ENCODE peak calls at places on chromosomes 16 and 17, in five cellular contexts. K, I, C, P and L are unnamed samples.

GRCh38 chr17:76204277-76204676 is 36.0 kb downstream of the RNF157 start:
- DNase-seq in C (no peak), I (no peak), K (no peak), P (no peak), L (no peak)

GRCh38 chr17:48542956-48543853 is 1.7 kb downstream of the HOXB2 start:
- DNase-seq in I (peak), K (peak), P (no peak), C (peak), L (no peak)

GRCh38 chr17:81162491-81162890 is 2.8 kb upstream of the PVALEF start:
- DNase-seq in C (no peak), K (peak), I (no peak), P (peak), L (no peak)

GRCh38 chr16:31128711-31129567 is 6.6 kb downstream of the PRSS8 start:
- DNase-seq in P (peak), C (no peak), K (peak), I (no peak), L (peak)

GRCh38 chr17:72518810-72519597 is 398.2 kb downstream of the SOX9 start:
- DNase-seq in C (no peak), P (no peak), I (no peak), K (no peak), L (peak)

GRCh38 chr17:64281962-64282752 is 19.1 kb upstream of the TEX2 start:
- DNase-seq in P (peak), C (peak), K (no peak), I (peak), L (peak)

GRCh38 chr17:20156196-20157077 is 147.3 kb downstream of the SPECC1 start:
- DNase-seq in P (peak), C (peak), I (no peak), K (peak), L (peak)

GRCh38 chr17:39239640-39240314 is 14.0 kb upstream of the STAC2 start:
- DNase-seq in I (no peak), P (peak), C (peak), K (peak), L (no peak)

GRCh38 chr17:43784628-43785101 is 4.4 kb downstream of the CFAP97D1 start:
- DNase-seq in I (no peak), K (no peak), C (no peak), P (no peak), L (no peak)

GRCh38 chr16:30619643-30620042 is 9.5 kb upstream of the ZNF689 start:
- DNase-seq in C (no peak), P (no peak), I (no peak), K (no peak), L (no peak)

GRCh38 chr17:48004973-48005372 is 32.6 kb downstream of the COPZ2 start:
- DNase-seq in P (no peak), C (no peak), K (no peak), I (no peak), L (no peak)

GRCh38 chr16:84720180-84720579 is 20.4 kb downstream of the USP10 start:
- DNase-seq in I (no peak), P (no peak), C (no peak), K (no peak), L (no peak)

GRCh38 chr17:48577946-48578615 is at the start of gene HOXB4:
- DNase-seq in P (peak), C (peak), K (peak), I (peak), L (peak)

GRCh38 chr17:7407033-7407432 is 612 bp upstream of the NLGN2 start:
- DNase-seq in C (no peak), P (no peak), I (no peak), K (no peak), L (no peak)

GRCh38 chr16:21161211-21161610 is 2.7 kb downstream of the LDAF1 start:
- DNase-seq in C (no peak), K (no peak), I (no peak), P (no peak), L (no peak)

GRCh38 chr17:78923660-78924453 is 1.3 kb downstream of the TIMP2 start:
- DNase-seq in I (peak), P (peak), C (peak), K (peak), L (peak)

GRCh38 chr16:4215106-4215505 is 26.8 kb downstream of the SRL start:
- DNase-seq in K (no peak), C (no peak), P (no peak), I (no peak), L (no peak)

GRCh38 chr17:4734857-4735475 is 3.7 kb downstream of the MED11 start:
- DNase-seq in K (no peak), C (no peak), P (peak), I (no peak), L (no peak)
- H3K27ac ChIP-seq in K (peak), C (no peak), P (no peak), I (peak), L (peak)

GRCh38 chr16:73063284-73063733 is 15.4 kb upstream of the ZFHX3 start:
- DNase-seq in K (no peak), P (no peak), C (no peak), I (no peak), L (no peak)

GRCh38 chr16:73064996-73065349 is 17.0 kb upstream of the ZFHX3 start:
- DNase-seq in C (no peak), K (peak), P (no peak), I (no peak), L (no peak)

GRCh38 chr16:73063854-73064226 is 15.9 kb upstream of the ZFHX3 start:
- DNase-seq in I (no peak), C (no peak), P (no peak), K (no peak), L (no peak)

GRCh38 chr16:73065617-73066313 is 17.8 kb upstream of the ZFHX3 start:
- DNase-seq in I (no peak), C (no peak), P (peak), K (peak), L (no peak)

DNA sequence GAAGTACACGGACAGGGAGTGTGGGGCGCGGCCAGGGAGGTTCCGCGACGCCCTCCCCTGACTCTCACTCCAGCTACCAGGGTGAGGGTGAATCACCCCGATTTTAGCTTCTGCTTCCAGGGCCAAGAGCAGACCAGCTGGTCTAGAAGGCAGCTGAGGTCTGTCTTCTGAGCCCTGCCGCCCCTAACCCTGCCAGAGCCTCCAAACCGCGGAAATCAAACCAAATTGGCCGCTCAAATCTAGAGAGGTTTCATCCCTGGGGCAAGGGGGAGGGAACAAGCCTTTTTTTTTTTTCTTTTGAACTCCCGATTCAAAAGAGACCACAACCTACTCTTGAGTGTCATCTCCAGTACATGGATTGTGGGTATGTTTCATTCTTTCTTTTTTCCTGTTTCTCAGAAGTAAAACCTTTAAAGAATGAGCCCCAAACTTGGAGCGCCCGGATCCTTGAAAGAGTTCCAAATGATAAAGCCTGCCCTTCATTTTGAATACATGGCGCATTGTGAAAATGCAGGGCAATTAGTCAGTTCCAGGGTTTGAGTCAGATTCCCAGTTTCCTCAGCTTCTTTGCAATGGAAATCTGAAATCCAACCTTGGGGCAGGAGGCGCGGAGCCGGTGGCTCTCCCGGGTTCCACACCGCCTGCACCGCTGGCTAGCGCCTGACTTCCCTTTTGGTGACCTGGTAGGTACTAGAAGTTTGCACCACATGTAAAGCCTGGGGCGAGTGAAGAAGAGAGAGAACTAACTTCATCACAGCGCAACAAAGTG is 16.5 kb upstream of the ZFHX3 start:
- DNase-seq in P (no peak), K (peak), I (no peak), C (no peak), L (no peak)
- H3K27ac ChIP-seq in P (peak), K (peak), I (peak), C (no peak), L (peak)

GRCh38 chr17:82565551-82565950 is 46.0 kb downstream of the FOXK2 start:
- DNase-seq in I (no peak), K (no peak), P (peak), C (no peak), L (no peak)

GRCh38 chr17:82563318-82563717 is 43.8 kb downstream of the FOXK2 start:
- DNase-seq in K (no peak), C (no peak), I (no peak), P (no peak), L (no peak)

GRCh38 chr17:82560802-82561428 is 41.4 kb downstream of the FOXK2 start:
- DNase-seq in I (no peak), C (no peak), K (no peak), P (no peak), L (no peak)

GRCh38 chr17:82561429-82562035 is 42.0 kb downstream of the FOXK2 start:
- DNase-seq in I (no peak), P (no peak), C (no peak), K (no peak), L (no peak)

GRCh38 chr17:82559779-82560642 is 40.5 kb downstream of the FOXK2 start:
- DNase-seq in I (no peak), P (peak), C (no peak), K (no peak), L (no peak)
- H3K27ac ChIP-seq in I (no peak), P (no peak), C (no peak), K (no peak), L (peak)

GRCh38 chr17:61261001-61261587 is 138.5 kb upstream of the TBX2 start:
- DNase-seq in K (no peak), C (no peak), P (no peak), I (no peak), L (no peak)

GRCh38 chr17:61265397-61265796 is 134.2 kb upstream of the TBX2 start:
- DNase-seq in I (no peak), K (no peak), P (no peak), C (no peak), L (no peak)

GRCh38 chr17:61259360-61259759 is 140.3 kb upstream of the TBX2 start:
- DNase-seq in P (no peak), K (no peak), C (no peak), I (no peak), L (no peak)

GRCh38 chr17:61255609-61256008 is 144.0 kb upstream of the TBX2 start:
- DNase-seq in P (no peak), K (no peak), I (no peak), C (no peak), L (no peak)

DNA sequence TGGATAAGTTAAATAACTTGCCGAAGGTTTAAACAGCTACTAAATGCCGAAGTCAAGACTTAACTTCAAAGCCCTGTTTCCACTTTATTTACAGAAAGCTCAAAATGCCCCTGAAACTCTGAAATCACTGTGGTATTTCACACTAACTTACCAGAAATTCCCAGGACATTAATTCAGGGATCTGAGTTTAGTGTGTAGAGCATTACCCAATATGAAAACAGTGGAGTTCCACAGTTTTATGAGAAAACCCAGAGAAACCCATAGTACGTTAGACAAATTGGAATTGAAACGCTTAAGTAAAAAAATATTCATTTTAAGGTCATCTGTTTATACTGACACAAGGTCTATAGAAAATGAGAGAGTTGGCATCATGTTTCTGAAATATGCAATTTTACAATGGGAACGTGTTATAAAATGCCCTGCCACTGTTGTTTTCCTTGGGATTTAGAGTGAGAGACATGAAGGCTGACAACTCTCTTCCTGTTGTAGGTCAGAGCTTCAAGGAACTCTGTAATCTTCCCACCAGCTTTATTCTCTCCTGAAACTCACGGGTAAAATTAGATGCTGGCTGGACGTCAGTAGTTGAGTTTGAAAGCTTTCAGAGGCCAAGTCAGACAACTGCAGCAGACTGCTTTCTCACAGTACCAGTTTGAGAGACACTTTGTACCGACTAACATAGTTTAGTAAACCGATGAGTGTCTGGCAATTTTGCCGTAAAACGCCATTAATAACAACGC is 139.4 kb upstream of the TBX2 start:
- DNase-seq in P (no peak), C (no peak), K (no peak), I (peak), L (no peak)
- H3K27ac ChIP-seq in P (peak), C (no peak), K (peak), I (peak), L (no peak)

DNA sequence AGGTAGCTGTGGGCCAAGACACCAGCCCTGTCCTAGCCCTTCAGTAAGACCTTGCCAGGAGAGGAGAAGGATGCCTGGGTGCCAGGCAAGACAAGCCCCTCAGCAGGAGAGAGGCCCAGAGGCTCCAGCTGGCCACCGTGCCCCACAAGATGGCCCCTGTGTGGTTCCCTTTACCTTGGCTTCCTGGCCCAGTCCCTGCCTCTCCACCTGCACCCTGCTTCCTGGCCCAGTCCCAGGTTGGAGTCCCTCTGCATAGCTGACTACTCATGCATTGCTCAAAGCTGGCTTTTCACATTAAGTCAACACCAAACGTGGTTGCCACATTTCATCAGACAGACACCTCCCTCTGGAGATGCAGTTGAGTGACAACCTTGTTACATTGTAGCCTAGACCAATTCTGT is 4.0 kb downstream of the SYNGR3 start:
- DNase-seq in C (no peak), K (no peak), I (no peak), P (peak), L (no peak)
- H3K27ac ChIP-seq in C (no peak), K (no peak), I (no peak), P (no peak), L (no peak)

DNA sequence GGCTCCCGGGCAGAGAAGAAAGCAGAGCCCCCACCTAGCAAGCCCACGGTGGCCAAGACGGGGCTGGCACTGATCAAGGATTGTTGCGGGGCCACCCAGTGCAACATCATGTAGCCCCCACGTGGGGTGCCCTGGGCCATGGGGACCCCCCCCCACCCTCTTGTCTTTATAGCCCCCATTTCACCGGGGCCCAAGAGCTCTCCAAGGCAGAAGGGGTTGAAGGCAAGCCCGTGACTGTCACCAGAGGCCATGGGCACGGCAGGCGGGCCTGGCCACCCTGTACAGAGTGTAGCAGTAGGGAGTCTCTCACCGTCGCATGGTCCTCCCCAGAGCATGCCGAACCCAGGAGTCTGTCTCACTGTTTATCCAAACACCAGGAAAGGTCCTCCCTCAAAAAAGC is 56.2 kb downstream of the MARF1 start:
- DNase-seq in I (no peak), P (no peak), C (no peak), K (no peak), L (no peak)
- H3K27ac ChIP-seq in I (no peak), P (no peak), C (no peak), K (no peak), L (no peak)

GRCh38 chr17:2174048-2174447 is 119.1 kb downstream of the HIC1 start:
- DNase-seq in I (no peak), C (no peak), P (no peak), K (no peak), L (no peak)
- H3K27ac ChIP-seq in I (peak), C (no peak), P (peak), K (peak), L (no peak)

DNA sequence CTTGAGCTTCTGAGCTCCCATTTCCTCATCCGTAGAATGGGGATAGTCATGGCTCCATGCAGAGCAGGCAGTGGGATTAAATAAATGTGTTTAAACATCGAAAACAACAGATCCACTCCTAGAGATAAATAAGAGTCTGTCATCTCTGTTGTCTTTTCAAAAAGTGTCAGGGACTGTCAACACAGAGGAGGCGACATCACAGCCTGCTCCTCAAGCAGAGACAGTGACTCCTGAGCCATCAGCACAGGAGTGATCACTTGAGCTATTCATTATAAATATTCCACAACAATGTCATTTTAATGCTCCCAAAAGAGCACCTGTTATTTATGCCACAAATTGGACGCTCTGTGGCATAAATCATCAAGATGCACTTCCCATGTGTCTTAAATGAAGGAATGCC is 605.6 kb upstream of the CDH5 start:
- DNase-seq in C (no peak), K (no peak), I (no peak), P (no peak), L (no peak)
- H3K27ac ChIP-seq in C (no peak), K (no peak), I (no peak), P (no peak), L (no peak)